ENCODE peak calls at places on chromosome X, in eight cellular contexts. W, O, Y, Z, A, G, L and P are unnamed samples.

GRCh38 chrX:71606536-71607216 is 11.6 kb downstream of the CXCR3 start:
- DNase-seq in Z (no peak), O (no peak), Y (no peak), W (no peak), L (no peak), A (no peak), G (no peak), P (no peak)

GRCh38 chrX:47507204-47507878 is 24.3 kb upstream of the ZNF41 start:
- DNase-seq in Z (no peak), A (no peak), Y (no peak), G (no peak), L (no peak), O (no peak), W (no peak), P (no peak)

GRCh38 chrX:20487227-20487626 is 220.5 kb upstream of the RPS6KA3 start:
- DNase-seq in Z (peak; percentile 1), A (peak; percentile 24), O (no peak), Y (no peak), G (no peak), L (no peak), W (peak; percentile 53), P (no peak)

GRCh38 chrX:133215747-133216146 is 2.4 kb downstream of the TFDP3 start:
- DNase-seq in Z (no peak), A (peak; percentile 2), G (peak; percentile 53), Y (no peak), L (no peak), O (no peak), W (peak; percentile 14), P (no peak)

GRCh38 chrX:1387141-1387776 is 4.7 kb downstream of the SLC25A6 start:
- DNase-seq in G (no peak), O (no peak), A (no peak), Z (no peak), W (no peak), Y (no peak), L (peak; percentile 57), P (no peak)

GRCh38 chrX:18945488-18945887 is 38.4 kb downstream of the PHKA2 start:
- DNase-seq in W (no peak), A (no peak), Y (no peak), O (no peak), L (no peak), G (no peak), Z (no peak), P (no peak)

GRCh38 chrX:107659768-107660167 is 31.5 kb downstream of the PRPS1 start:
- DNase-seq in G (peak; percentile 48), O (no peak), Y (no peak), Z (no peak), L (no peak), A (peak; percentile 64), W (peak; percentile 35), P (no peak)

GRCh38 chrX:148309413-148309812 is 191.0 kb upstream of the AFF2 start:
- DNase-seq in G (no peak), W (no peak), Z (no peak), L (no peak), O (no peak), A (no peak), Y (no peak), P (no peak)

GRCh38 chrX:48468247-48468671 is 1.8 kb downstream of the SLC38A5 start:
- DNase-seq in O (no peak), Y (no peak), W (no peak), L (no peak), A (no peak), G (peak; percentile 53), Z (no peak), P (no peak)

GRCh38 chrX:21375795-21376069 is 1.5 kb downstream of the CNKSR2 start:
- DNase-seq in G (no peak), A (no peak), W (no peak), L (no peak), O (no peak), Y (no peak), Z (no peak), P (no peak)

GRCh38 chrX:390459-390858 is 3.8 kb upstream of the PPP2R3B start:
- DNase-seq in L (no peak), Z (no peak), W (no peak), O (no peak), G (no peak), Y (no peak), A (no peak), P (no peak)

GRCh38 chrX:74534569-74535038 is 79.8 kb downstream of the RLIM start:
- DNase-seq in L (no peak), Y (no peak), G (no peak), A (peak; percentile 53), W (peak; percentile 74), O (no peak), Z (no peak), P (no peak)

GRCh38 chrX:46561931-46562721 is 11.4 kb upstream of the CHST7 start:
- DNase-seq in A (no peak), Z (no peak), W (peak; percentile 53), L (no peak), O (no peak), G (peak; percentile 66), Y (no peak), P (no peak)

GRCh38 chrX:118255921-118256320 is 90.0 kb upstream of the WDR44 start:
- DNase-seq in W (no peak), A (no peak), Y (no peak), Z (no peak), G (no peak), O (no peak), L (no peak), P (no peak)

GRCh38 chrX:39196192-39197102 is 395.2 kb downstream of the MID1IP1 start:
- DNase-seq in Z (peak; percentile 26), L (no peak), W (peak; percentile 88), G (peak; percentile 91), O (no peak), A (peak; percentile 2), Y (peak; percentile 27), P (peak; percentile 48)

GRCh38 chrX:11059923-11060322 is 51.2 kb upstream of the HCCS start:
- DNase-seq in O (no peak), Z (no peak), A (peak; percentile 35), L (no peak), G (no peak), W (peak; percentile 49), Y (no peak), P (no peak)
- H3K4me3 ChIP-seq in O (no peak overlapping the region), Z (no peak overlapping the region), A (no peak overlapping the region), L (no peak overlapping the region), G (no peak overlapping the region), W (no peak overlapping the region), Y (no peak overlapping the region), P (no peak overlapping the region)

GRCh38 chrX:24002167-24002566 is 24.8 kb downstream of the KLHL15 start:
- DNase-seq in G (no peak), L (no peak), Y (no peak), A (no peak), O (no peak), Z (no peak), W (no peak), P (no peak)
- H3K36me3 ChIP-seq in G (no peaks in the 10 kb centered on the region), L (no peaks in the 10 kb centered on the region), Y (no peaks in the 10 kb centered on the region), A (peaks cover 5% of the 10 kb centered on the region), O (no peaks in the 10 kb centered on the region), Z (peaks cover 7% of the 10 kb centered on the region), W (no peaks in the 10 kb centered on the region), P (no peaks in the 10 kb centered on the region)

DNA sequence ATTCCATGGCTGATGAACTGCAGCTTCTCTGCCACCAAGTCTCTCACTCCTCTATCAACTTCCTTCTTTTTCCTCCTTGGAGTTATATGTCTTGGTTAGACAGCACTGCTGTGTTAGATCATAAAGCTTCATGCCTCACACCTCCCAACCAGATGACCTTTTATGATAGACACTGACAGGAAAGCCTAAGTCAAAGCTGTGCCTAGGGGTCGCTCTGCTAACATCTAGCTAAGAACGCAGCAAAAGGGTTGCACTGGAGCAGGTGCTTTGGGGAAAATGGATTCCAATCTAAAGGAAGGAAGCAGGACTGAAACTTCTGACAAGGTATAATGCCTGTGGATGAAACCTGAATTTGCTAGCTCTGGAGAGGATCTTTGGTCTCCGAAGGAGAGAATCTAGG is 509.7 kb downstream of the SMARCA1 start:
- DNase-seq in Z (no peak), Y (no peak), W (no peak), G (no peak), A (no peak), O (no peak), L (no peak), P (no peak)
- TF ChIP-seq CTCF in Z (no peak), Y (no peak), W (no peak), G (no peak), A (no peak), O (no peak), L (no peak), P (no peak)

DNA sequence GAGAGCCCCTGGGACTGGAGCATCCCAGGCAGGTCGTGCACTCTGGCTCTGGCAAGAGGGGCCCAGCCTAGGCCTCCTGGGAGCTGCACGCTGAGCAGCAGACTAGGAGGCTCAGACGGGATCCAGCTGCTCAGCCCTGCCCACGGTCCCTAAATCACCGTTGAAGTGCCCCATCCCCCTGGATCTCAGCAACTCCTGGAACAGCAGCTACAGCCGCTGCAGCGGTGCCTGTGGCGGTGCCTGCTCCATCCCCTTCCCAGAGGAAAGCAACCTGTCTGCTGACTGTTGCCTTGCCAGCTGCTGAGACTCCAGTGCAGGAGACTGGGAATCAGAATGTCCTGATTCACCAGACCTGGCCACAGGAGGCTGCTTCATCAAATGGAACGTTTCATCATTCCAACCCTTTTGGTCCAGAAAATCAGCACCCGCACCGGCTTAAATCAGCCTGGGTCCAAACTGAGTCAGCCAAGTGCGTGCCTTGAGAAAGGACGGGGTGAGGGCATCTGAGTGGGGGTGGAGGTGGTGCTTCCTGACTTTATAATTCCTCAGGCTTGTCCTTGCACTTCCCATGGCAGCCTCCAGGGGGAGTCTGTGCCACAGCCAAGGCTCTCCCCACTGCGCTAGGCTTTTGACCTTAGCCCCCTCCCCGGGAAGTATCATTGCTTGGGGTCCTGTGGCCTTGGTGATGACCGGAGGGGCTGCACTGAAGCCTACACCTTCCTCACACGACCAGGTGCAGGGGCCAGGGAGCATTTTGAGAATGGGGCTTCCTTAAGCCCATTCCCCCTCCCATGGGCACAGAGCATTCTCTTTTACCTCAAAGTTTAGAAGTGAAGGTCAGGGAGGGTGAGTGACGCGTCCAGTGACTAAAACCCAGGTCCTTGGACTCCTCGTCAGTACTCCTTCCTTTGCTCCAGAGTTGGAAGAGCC is 6.5 kb downstream of the ZNF185 start:
- DNase-seq in L (no peak), O (no peak), Z (no peak), A (peak; percentile 77), G (no peak), W (peak; percentile 70), Y (peak; percentile 42), P (peak; percentile 19)
- H3K4me3 ChIP-seq in L (no peak overlapping the region), O (no peak overlapping the region), Z (no peak overlapping the region), A (no peak overlapping the region), G (no peak overlapping the region), W (no peak overlapping the region), Y (no peak overlapping the region), P (no peak overlapping the region)

GRCh38 chrX:122783918-122784317 is 400.2 kb upstream of the GRIA3 start:
- DNase-seq in Z (no peak), L (no peak), O (no peak), W (no peak), Y (no peak), G (no peak), A (no peak), P (no peak)
- H3K36me3 ChIP-seq in Z (no peaks in the 10 kb centered on the region), L (no peaks in the 10 kb centered on the region), O (no peaks in the 10 kb centered on the region), W (no peaks in the 10 kb centered on the region), Y (no peaks in the 10 kb centered on the region), G (no peaks in the 10 kb centered on the region), A (no peaks in the 10 kb centered on the region), P (no peaks in the 10 kb centered on the region)

DNA sequence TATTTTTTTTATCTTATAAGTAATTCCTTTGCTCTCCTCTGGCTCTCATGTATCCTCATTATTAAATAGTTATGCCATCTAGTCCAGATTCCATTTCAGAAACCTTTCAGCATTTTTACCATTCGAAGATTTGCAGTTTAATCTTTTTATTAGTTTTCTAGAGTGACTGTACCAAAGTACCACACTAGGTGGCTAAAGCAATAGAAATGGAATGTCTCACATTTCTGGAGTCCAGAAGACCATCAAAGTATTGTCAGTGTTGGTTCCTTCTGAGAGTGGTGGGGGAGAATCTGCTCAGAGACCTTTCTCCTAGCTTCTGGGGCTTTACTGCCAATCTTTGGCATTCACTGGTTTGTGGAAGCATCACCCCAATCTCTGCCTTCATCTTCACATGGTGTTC is 3.7 kb upstream of the PNMA3 start:
- DNase-seq in O (no peak), L (no peak), Y (no peak), W (no peak), A (no peak), G (no peak), Z (no peak), P (no peak)
- TF ChIP-seq CTCF in O (no peak), L (no peak), Y (no peak), W (no peak), A (no peak), G (no peak), Z (no peak), P (no peak)